ENCODE peak calls at places on chromosome 22, in four cellular contexts. One of them, this sample, is unnamed.

GRCh38 chr22:41841085-41841712 is 8.3 kb downstream of the SREBF2 start:
- DNase-seq in AG04450: no peak
- DNase-seq in GM06990: no peak
- DNase-seq in heart right ventricle: no peak
- DNase-seq in this sample: no peak

GRCh38 chr22:28711820-28712777 is 29.5 kb downstream of the CHEK2 start:
- DNase-seq in GM06990: no peak
- DNase-seq in AG04450: peak
- DNase-seq in heart right ventricle: no peak
- DNase-seq in this sample: no peak

GRCh38 chr22:28948404-28948803 is 65.0 kb downstream of the ZNRF3 start:
- DNase-seq in GM06990: no peak
- DNase-seq in heart right ventricle: no peak
- DNase-seq in AG04450: no peak
- DNase-seq in this sample: no peak

GRCh38 chr22:23688571-23688970 is 2.2 kb upstream of the RGL4 start:
- DNase-seq in GM06990: no peak
- DNase-seq in AG04450: no peak
- DNase-seq in heart right ventricle: no peak
- DNase-seq in this sample: no peak

GRCh38 chr22:22060200-22061084 is 77.9 kb upstream of the TOP3B start:
- DNase-seq in GM06990: peak
- DNase-seq in AG04450: no peak
- DNase-seq in heart right ventricle: peak
- DNase-seq in this sample: peak

GRCh38 chr22:29621761-29622526 is 18.5 kb downstream of the NF2 start:
- DNase-seq in GM06990: no peak
- DNase-seq in AG04450: peak
- DNase-seq in heart right ventricle: no peak
- DNase-seq in this sample: no peak

GRCh38 chr22:17120711-17121234 is 387 bp downstream of the TMEM121B start:
- DNase-seq in heart right ventricle: no peak
- DNase-seq in AG04450: no peak
- DNase-seq in GM06990: no peak
- DNase-seq in this sample: no peak

GRCh38 chr22:36267058-36267457 is 14.1 kb downstream of the APOL1 start:
- DNase-seq in GM06990: no peak
- DNase-seq in AG04450: no peak
- DNase-seq in heart right ventricle: no peak
- DNase-seq in this sample: no peak

GRCh38 chr22:24145446-24146189 is 35.7 kb upstream of the SUSD2 start:
- DNase-seq in heart right ventricle: no peak
- DNase-seq in GM06990: no peak
- DNase-seq in AG04450: no peak
- DNase-seq in this sample: no peak

GRCh38 chr22:22848364-22848866 is 39.2 kb upstream of the IGLL5 start:
- DNase-seq in heart right ventricle: peak
- DNase-seq in AG04450: no peak
- DNase-seq in GM06990: no peak
- DNase-seq in this sample: peak

GRCh38 chr22:48864748-48865147 is 962.9 kb downstream of the BRD1 start:
- DNase-seq in GM06990: no peak
- DNase-seq in heart right ventricle: no peak
- DNase-seq in AG04450: no peak
- DNase-seq in this sample: peak

GRCh38 chr22:24707477-24707816 is 67.1 kb downstream of the PIWIL3 start:
- DNase-seq in GM06990: no peak
- DNase-seq in AG04450: no peak
- DNase-seq in heart right ventricle: no peak
- DNase-seq in this sample: no peak

GRCh38 chr22:41092023-41092817 is at the start of gene EP300:
- DNase-seq in GM06990: peak
- DNase-seq in AG04450: no peak
- DNase-seq in heart right ventricle: peak
- DNase-seq in this sample: peak

GRCh38 chr22:22371031-22371541 is 126.5 kb downstream of the VPREB1 start:
- DNase-seq in AG04450: no peak
- DNase-seq in GM06990: no peak
- DNase-seq in heart right ventricle: peak
- DNase-seq in this sample: no peak

GRCh38 chr22:29268511-29269229 is 602 bp downstream of the EWSR1 start:
- DNase-seq in GM06990: peak
- DNase-seq in heart right ventricle: peak
- DNase-seq in AG04450: peak
- DNase-seq in this sample: peak

GRCh38 chr22:49564666-49565515 is 262.8 kb downstream of the BRD1 start:
- DNase-seq in AG04450: no peak
- DNase-seq in heart right ventricle: no peak
- DNase-seq in GM06990: no peak
- DNase-seq in this sample: no peak

GRCh38 chr22:49137216-49137840 is 690.3 kb downstream of the BRD1 start:
- DNase-seq in GM06990: no peak
- DNase-seq in heart right ventricle: no peak
- DNase-seq in AG04450: no peak
- DNase-seq in this sample: no peak

GRCh38 chr22:50670914-50671538 is 1.6 kb upstream of the SHANK3 start:
- DNase-seq in AG04450: no peak
- DNase-seq in GM06990: no peak
- DNase-seq in heart right ventricle: no peak
- DNase-seq in this sample: no peak

GRCh38 chr22:29044657-29045176 is 16.9 kb downstream of the C22orf31 start:
- DNase-seq in GM06990: no peak
- DNase-seq in AG04450: no peak
- DNase-seq in heart right ventricle: no peak
- DNase-seq in this sample: no peak

GRCh38 chr22:36816635-36817428 is at the start of gene PVALB:
- DNase-seq in heart right ventricle: peak
- DNase-seq in GM06990: no peak
- DNase-seq in AG04450: no peak
- DNase-seq in this sample: no peak

GRCh38 chr22:32584650-32585049 is 110.0 kb downstream of the FBXO7 start:
- DNase-seq in AG04450: no peak
- DNase-seq in heart right ventricle: no peak
- DNase-seq in GM06990: no peak
- DNase-seq in this sample: no peak

GRCh38 chr22:32588063-32588462 is 113.5 kb downstream of the FBXO7 start:
- DNase-seq in AG04450: no peak
- DNase-seq in heart right ventricle: no peak
- DNase-seq in GM06990: no peak
- DNase-seq in this sample: no peak

GRCh38 chr22:32589007-32589406 is 114.4 kb downstream of the FBXO7 start:
- DNase-seq in GM06990: no peak
- DNase-seq in heart right ventricle: no peak
- DNase-seq in AG04450: no peak
- DNase-seq in this sample: no peak

GRCh38 chr22:32585737-32586136 is 111.1 kb downstream of the FBXO7 start:
- DNase-seq in GM06990: no peak
- DNase-seq in AG04450: no peak
- DNase-seq in heart right ventricle: no peak
- DNase-seq in this sample: no peak

DNA sequence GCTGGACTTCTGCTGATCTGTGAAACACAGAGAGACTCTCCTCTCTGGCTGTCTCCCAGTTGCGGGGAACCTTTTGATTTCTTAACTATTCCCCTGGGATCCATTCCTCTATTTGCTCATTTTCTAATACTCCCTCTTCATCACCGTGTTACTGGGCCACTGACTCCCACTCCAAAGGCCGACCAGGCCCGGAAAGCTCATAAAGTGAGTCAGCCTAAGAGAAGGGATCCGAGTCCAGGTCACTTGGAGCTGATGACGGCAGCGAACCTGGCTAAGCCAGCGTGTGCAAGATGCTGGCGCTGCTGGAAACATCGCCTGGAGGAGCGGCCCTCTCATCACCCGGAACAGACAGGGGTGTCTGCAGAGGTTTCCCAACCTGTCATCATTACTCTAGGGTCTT is 112.8 kb downstream of the FBXO7 start:
- DNase-seq in heart right ventricle: peak
- DNase-seq in AG04450: no peak
- DNase-seq in GM06990: no peak
- DNase-seq in this sample: no peak
- H3K4me3 ChIP-seq in heart right ventricle: no peak
- H3K4me3 ChIP-seq in AG04450: no peak
- H3K4me3 ChIP-seq in GM06990: no peak
- H3K4me3 ChIP-seq in this sample: no peak

GRCh38 chr22:39243443-39244072 is 1.2 kb downstream of the PDGFB start:
- DNase-seq in AG04450: no peak
- DNase-seq in GM06990: no peak
- DNase-seq in heart right ventricle: no peak
- DNase-seq in this sample: no peak
- TF ChIP-seq CTCF in AG04450: no peak
- TF ChIP-seq CTCF in GM06990: no peak
- TF ChIP-seq CTCF in heart right ventricle: no peak
- TF ChIP-seq CTCF in this sample: no peak

GRCh38 chr22:38948181-38948940 is 9.0 kb upstream of the APOBEC3A start:
- DNase-seq in AG04450: no peak
- DNase-seq in heart right ventricle: no peak
- DNase-seq in GM06990: no peak
- DNase-seq in this sample: no peak
- H3K4me3 ChIP-seq in AG04450: no peak
- H3K4me3 ChIP-seq in heart right ventricle: no peak
- H3K4me3 ChIP-seq in GM06990: no peak
- H3K4me3 ChIP-seq in this sample: no peak

DNA sequence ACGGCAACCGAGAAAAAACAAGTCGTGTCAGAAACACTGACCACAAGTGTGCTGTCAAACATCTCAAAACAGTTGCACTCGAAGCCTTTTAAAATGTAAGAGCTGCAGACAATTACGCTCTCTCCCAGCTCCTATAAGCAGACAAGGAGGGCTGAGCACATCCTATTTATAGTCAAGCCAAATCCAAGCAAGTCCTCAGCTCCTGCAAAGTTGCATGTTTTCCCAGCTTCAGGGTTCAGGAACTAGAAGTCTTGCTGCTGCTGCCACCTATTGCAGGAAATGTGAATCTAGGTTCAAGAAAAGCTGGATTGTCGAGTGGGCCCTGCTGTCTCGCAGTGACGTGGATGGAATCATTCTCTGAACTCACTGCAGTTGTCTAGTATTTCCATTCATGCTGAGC is 15.5 kb downstream of the EFCAB6 start:
- DNase-seq in heart right ventricle: no peak
- DNase-seq in GM06990: no peak
- DNase-seq in AG04450: peak
- DNase-seq in this sample: no peak
- TF ChIP-seq CTCF in heart right ventricle: no peak
- TF ChIP-seq CTCF in GM06990: no peak
- TF ChIP-seq CTCF in AG04450: peak
- TF ChIP-seq CTCF in this sample: peak

GRCh38 chr22:46087816-46088277 is 62.5 kb upstream of the PPARA start:
- DNase-seq in GM06990: no peak
- DNase-seq in AG04450: peak
- DNase-seq in heart right ventricle: peak
- DNase-seq in this sample: peak
- H3K4me3 ChIP-seq in GM06990: no peak
- H3K4me3 ChIP-seq in AG04450: peak
- H3K4me3 ChIP-seq in heart right ventricle: peak
- H3K4me3 ChIP-seq in this sample: peak

DNA sequence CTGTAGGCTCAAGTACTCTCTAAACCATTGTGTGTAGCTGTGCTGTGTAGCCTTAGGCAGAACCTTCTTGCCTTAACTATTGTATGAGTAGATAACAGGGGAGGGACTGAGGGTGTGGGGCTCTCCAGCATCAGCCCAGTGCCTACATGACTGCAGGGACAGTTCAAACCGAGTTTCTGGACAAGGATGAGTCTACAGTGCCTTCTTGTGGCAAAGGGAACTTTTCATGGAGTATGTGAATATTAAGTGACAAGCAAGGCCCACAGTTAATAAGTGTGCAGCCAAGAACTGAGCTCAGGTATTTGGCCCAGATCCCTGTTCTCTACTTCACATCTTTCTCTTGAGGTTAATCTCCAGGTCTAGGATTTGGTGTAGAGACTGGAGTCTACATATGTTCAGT is 424.4 kb upstream of the LARGE1 start:
- DNase-seq in GM06990: no peak
- DNase-seq in AG04450: no peak
- DNase-seq in heart right ventricle: no peak
- DNase-seq in this sample: no peak
- TF ChIP-seq CTCF in GM06990: no peak
- TF ChIP-seq CTCF in AG04450: no peak
- TF ChIP-seq CTCF in heart right ventricle: no peak
- TF ChIP-seq CTCF in this sample: no peak

DNA sequence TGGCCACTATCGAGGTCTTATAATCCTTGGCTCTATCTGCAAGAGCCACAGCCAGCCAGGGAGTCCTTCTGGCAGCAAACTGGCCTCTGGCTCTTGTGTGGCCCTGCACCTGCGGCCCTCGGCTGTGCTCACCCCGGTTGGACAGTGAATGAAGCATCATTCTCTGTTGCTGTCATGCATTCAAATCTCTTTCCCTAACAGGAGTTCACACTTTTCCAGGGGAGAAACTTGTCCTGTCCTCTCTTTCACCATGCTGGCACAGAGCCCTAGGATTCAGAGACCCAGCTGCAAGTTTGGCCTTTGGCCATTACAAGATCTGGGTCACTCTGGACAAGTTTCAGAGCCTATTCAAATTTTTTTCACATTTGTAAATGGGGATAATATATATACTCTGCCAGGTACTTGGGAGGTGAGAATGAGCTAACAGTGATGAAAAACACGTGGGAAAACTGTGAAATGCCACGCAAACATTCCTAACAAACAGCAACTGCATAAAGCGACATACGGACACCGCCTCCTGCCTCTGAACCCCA is 34.2 kb downstream of the TMEM184B start:
- DNase-seq in AG04450: no peak
- DNase-seq in heart right ventricle: no peak
- DNase-seq in GM06990: no peak
- DNase-seq in this sample: no peak
- H3K4me3 ChIP-seq in AG04450: no peak
- H3K4me3 ChIP-seq in heart right ventricle: no peak
- H3K4me3 ChIP-seq in GM06990: no peak
- H3K4me3 ChIP-seq in this sample: no peak

This sample was measured in upper lobe of right lung.